ENCODE peak calls at places on chromosomes 7 and 10, in ten cellular contexts. W is lung; U is GM03348; O is GDM1; X is stimulated activated naive CD4-positive, alpha-beta T cell; R is NCI-H1417; V is naive B cell; A is H7; C is NCI-H1105 treated with DMSO at 0.1 percent for 48 hours; E is GM23338. M is an unnamed sample.

GRCh38 chr10:11177926-11178453 is 160.3 kb downstream of the CELF2 start:
- DNase-seq in W (no peak), U (no peak), O (no peak), X (no peak), R (no peak), V (no peak), A (no peak), C (no peak), E (no peak), M (no peak)

GRCh38 chr10:48302515-48303476 is 3.7 kb upstream of the MAPK8 start:
- DNase-seq in W (no peak), U (no peak), O (no peak), X (no peak), R (no peak), V (no peak), A (no peak), C (no peak), E (no peak), M (no peak)

GRCh38 chr10:63005246-63005645 is 127.9 kb upstream of the NRBF2 start:
- DNase-seq in W (no peak), U (peak), O (no peak), X (no peak), R (no peak), V (no peak), A (no peak), C (no peak), E (no peak), M (no peak)

GRCh38 chr7:31102151-31102972 is 50.3 kb downstream of the ADCYAP1R1 start:
- DNase-seq in W (no peak), U (no peak), O (no peak), X (no peak), R (no peak), V (no peak), A (peak), C (no peak), E (no peak), M (no peak)

GRCh38 chr10:63268139-63268797 is 135.1 kb downstream of the NRBF2 start:
- DNase-seq in W (no peak), U (no peak), O (no peak), X (no peak), R (no peak), V (no peak), A (no peak), C (no peak), E (peak), M (no peak)

GRCh38 chr7:1966631-1967200 is 266.0 kb downstream of the MAD1L1 start:
- DNase-seq in W (no peak), U (no peak), O (no peak), X (no peak), R (peak), V (no peak), A (no peak), C (no peak), E (no peak), M (no peak)

GRCh38 chr10:78768882-78769281 is 299.9 kb upstream of the ZMIZ1 start:
- DNase-seq in W (no peak), U (no peak), O (peak), X (no peak), R (no peak), V (no peak), A (no peak), C (no peak), E (no peak), M (no peak)

GRCh38 chr10:131832056-131832685 is 68.6 kb upstream of the PPP2R2D start:
- DNase-seq in W (no peak), U (no peak), O (no peak), X (no peak), R (no peak), V (no peak), A (no peak), C (no peak), E (no peak), M (no peak)

GRCh38 chr7:99679032-99679399 is 780 bp downstream of the CYP3A5 start:
- DNase-seq in W (no peak), U (peak), O (no peak), X (no peak), R (no peak), V (no peak), A (peak), C (no peak), E (no peak), M (peak)